ENCODE peak calls at places on chromosomes 1 and 21, in eight cellular contexts. J is CD8-positive, alpha-beta T cell; Y is stimulated activated CD4-positive, alpha-beta T cell treated with anti-CD3 and anti-CD28 coated beads, Interleukin-12 subunit alpha, Interleukin-12 subunit beta, amount 100 ng/mL, for 24 hours; A is GF-D8; Q is globus pallidus; K is stimulated activated CD8-positive, alpha-beta memory T cell treated with anti-CD3 and anti-CD28 coated beads, Interleukin-12 subunit alpha, Interleukin-12 subunit beta, amount 100 ng/mL, for 4 hours; F is amniotic stem cell; W is Right ventricle myocardium superior. U is an unnamed sample.

GRCh38 chr1:228275435-228276342 is 67.8 kb downstream of the OBSCN start:
- DNase-seq in J (peak; percentile 93), Y (peak; percentile 92), A (no peak), Q (peak; percentile 43), K (peak; percentile 81), F (peak; percentile 76), W (peak; percentile 92), U (peak; percentile 91)

GRCh38 chr1:71427066-71427465 is 346.2 kb upstream of the ZRANB2 start:
- DNase-seq in J (no peak), Y (no peak), A (no peak), Q (no peak), K (no peak), F (no peak), W (no peak), U (no peak)

GRCh38 chr1:39326836-39327235 is 122.3 kb downstream of the MACF1 start:
- DNase-seq in J (no peak), Y (no peak), A (no peak), Q (no peak), K (no peak), F (no peak), W (no peak), U (no peak)

GRCh38 chr1:226029093-226029496 is 30.0 kb upstream of the SDE2 start:
- DNase-seq in J (no peak), Y (no peak), A (peak; percentile 65), Q (no peak), K (no peak), F (no peak), W (no peak), U (no peak)

GRCh38 chr1:110896090-110896489 is 23.1 kb downstream of the CD53 start:
- DNase-seq in J (no peak), Y (no peak), A (no peak), Q (no peak), K (no peak), F (no peak), W (no peak), U (no peak)

GRCh38 chr1:41804176-41804575 is 114.5 kb downstream of the HIVEP3 start:
- DNase-seq in J (peak; percentile 24), Y (no peak), A (no peak), Q (no peak), K (peak; percentile 19), F (no peak), W (no peak), U (no peak)

GRCh38 chr1:150235436-150235851 is 468 bp downstream of the ANP32E start:
- DNase-seq in J (peak; percentile 16), Y (no peak), A (no peak), Q (no peak), K (no peak), F (no peak), W (peak; percentile 44), U (peak; percentile 58)

GRCh38 chr1:25099343-25099951 is 132.9 kb downstream of the SYF2 start:
- DNase-seq in J (peak; percentile 43), Y (no peak), A (peak; percentile 18), Q (peak; percentile 61), K (peak; percentile 15), F (no peak), W (no peak), U (no peak)

GRCh38 chr21:33121715-33122475 is 52.0 kb downstream of the OLIG1 start:
- DNase-seq in J (no peak), Y (no peak), A (no peak), Q (peak; percentile 64), K (no peak), F (no peak), W (no peak), U (peak; percentile 66)

GRCh38 chr1:118151312-118151937 is 33.6 kb downstream of the SPAG17 start:
- DNase-seq in J (no peak), Y (peak; percentile 32), A (no peak), Q (peak; percentile 41), K (no peak), F (no peak), W (peak; percentile 49), U (peak; percentile 20)

GRCh38 chr1:65068202-65069011 is 79.6 kb upstream of the AK4 start:
- DNase-seq in J (no peak), Y (no peak), A (peak; percentile 18), Q (peak; percentile 61), K (no peak), F (no peak), W (no peak), U (no peak)

GRCh38 chr1:155005076-155005971 is 2.7 kb downstream of the ZBTB7B start:
- DNase-seq in J (no peak), Y (no peak), A (no peak), Q (peak; percentile 84), K (no peak), F (no peak), W (peak; percentile 87), U (no peak)

GRCh38 chr1:3261969-3262579 is 192.4 kb upstream of the ARHGEF16 start:
- DNase-seq in J (no peak), Y (no peak), A (no peak), Q (no peak), K (no peak), F (no peak), W (no peak), U (no peak)

GRCh38 chr1:70017770-70018169 is 187.6 kb downstream of the LRRC40 start:
- DNase-seq in J (no peak), Y (no peak), A (no peak), Q (no peak), K (no peak), F (no peak), W (no peak), U (no peak)

U was measured in D341Med.